ENCODE peak calls at places on chromosome 5, in eight cellular contexts. J is OCI-LY7; I is ovary; O is hepatocyte; N is uterus; T is A549; Y is CD8-positive, alpha-beta memory T cell; E is adrenal gland. U is an unnamed sample.

GRCh38 chr5:88680253-88681132 is 202.5 kb downstream of the MEF2C start:
- DNase-seq in Y (peak; percentile 63), O (peak; percentile 85), I (peak; percentile 49), E (peak; percentile 75), T (peak; percentile 81), N (peak; percentile 47), J (peak; percentile 72), U (peak; percentile 81)

GRCh38 chr5:157384971-157385709 is 74.9 kb upstream of the NIPAL4 start:
- DNase-seq in I (no peak), J (no peak), Y (no peak), E (no peak), O (peak; percentile 72), T (peak; percentile 55), N (peak; percentile 84), U (no peak)

GRCh38 chr5:56080375-56081052 is 85.8 kb upstream of the IL6ST start:
- DNase-seq in J (no peak), N (no peak), T (no peak), E (no peak), I (no peak), O (no peak), Y (no peak), U (no peak)

GRCh38 chr5:97078958-97079357 is 63.5 kb downstream of the LIX1 start:
- DNase-seq in E (no peak), J (no peak), N (no peak), T (no peak), I (no peak), Y (no peak), O (no peak), U (no peak)

GRCh38 chr5:1642621-1643061 is 118.9 kb upstream of the LPCAT1 start:
- DNase-seq in N (no peak), O (no peak), I (no peak), T (no peak), E (no peak), Y (no peak), J (no peak), U (no peak)

GRCh38 chr5:109532773-109533364 is 123.1 kb upstream of the PJA2 start:
- DNase-seq in T (no peak), O (no peak), N (no peak), E (no peak), J (no peak), I (no peak), Y (no peak), U (no peak)

GRCh38 chr5:88183255-88183654 is 85.4 kb downstream of the TMEM161B start:
- DNase-seq in N (no peak), T (no peak), J (no peak), E (no peak), I (no peak), Y (no peak), O (no peak), U (no peak)

GRCh38 chr5:77898385-77898784 is 122.2 kb upstream of the TBCA start:
- DNase-seq in E (no peak), O (no peak), Y (no peak), N (no peak), T (no peak), I (no peak), J (no peak), U (no peak)

GRCh38 chr5:59483971-59484472 is 409.5 kb downstream of the PDE4D start:
- DNase-seq in N (no peak), I (no peak), T (no peak), J (no peak), O (no peak), Y (no peak), E (no peak), U (no peak)
- H3K4me1 ChIP-seq in N (no peaks in the 10 kb centered on the region), I (no peaks in the 10 kb centered on the region), T (peaks cover 91% of the 10 kb centered on the region), J (no peaks in the 10 kb centered on the region), O (no peaks in the 10 kb centered on the region), Y (no peaks in the 10 kb centered on the region), E (no peaks in the 10 kb centered on the region), U (peaks cover 11% of the 10 kb centered on the region)

GRCh38 chr5:173907686-173908371 is 19.7 kb downstream of the CPEB4 start:
- DNase-seq in T (no peak), N (no peak), O (no peak), E (no peak), I (no peak), J (no peak), Y (no peak), U (no peak)
- H3K27ac ChIP-seq in T (no peak overlapping the region), N (peak overlapping the region; percentile 73), O (no peak overlapping the region), E (peak overlapping the region; percentile 72), I (no peak overlapping the region), J (peak overlapping the region; percentile 75), Y (no peak overlapping the region), U (no peak overlapping the region)

DNA sequence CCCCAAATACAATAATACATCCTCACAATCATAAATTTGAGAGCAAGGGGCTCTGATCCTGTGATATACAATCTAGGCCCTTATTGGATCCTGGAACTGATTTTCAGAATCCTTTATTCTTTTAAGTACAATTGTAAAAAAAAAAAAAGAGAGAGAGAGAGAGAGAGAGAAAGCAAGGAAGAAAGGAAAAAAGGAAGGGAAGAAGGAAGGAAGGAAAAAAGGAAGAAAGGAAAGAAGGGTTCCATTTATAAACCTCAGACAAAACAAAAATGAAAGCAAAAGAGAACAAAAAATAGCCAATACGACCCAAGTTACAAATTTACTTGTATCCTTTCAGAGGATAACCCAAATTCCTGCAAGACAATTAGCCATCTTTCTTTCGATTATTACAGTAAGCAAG is 543.1 kb downstream of the RAB3C start:
- DNase-seq in N (no peak), E (no peak), O (no peak), J (no peak), Y (no peak), T (no peak), I (no peak), U (no peak)
- H3K4me3 ChIP-seq in N (no peak overlapping the region), E (no peak overlapping the region), O (no peak overlapping the region), J (no peak overlapping the region), Y (peak overlapping the region; percentile 19), T (peak overlapping the region; percentile 0), I (no peak overlapping the region), U (no peak overlapping the region)

GRCh38 chr5:132776077-132776931 is 735 bp downstream of the SEPTIN8 start:
- DNase-seq in J (no peak), E (peak; percentile 42), I (peak; percentile 67), T (peak; percentile 48), Y (no peak), O (peak; percentile 55), N (no peak), U (no peak)

GRCh38 chr5:132774406-132774805 is 2.6 kb downstream of the SEPTIN8 start:
- DNase-seq in I (no peak), N (no peak), J (no peak), Y (no peak), E (no peak), T (no peak), O (no peak), U (no peak)

GRCh38 chr5:132774896-132775295 is 2.1 kb downstream of the SEPTIN8 start:
- DNase-seq in O (no peak), Y (no peak), J (no peak), I (no peak), T (no peak), E (no peak), N (no peak), U (no peak)

GRCh38 chr5:132776932-132777208 is 169 bp downstream of the SEPTIN8 start:
- DNase-seq in Y (no peak), J (no peak), I (peak; percentile 41), N (no peak), T (no peak), O (peak; percentile 18), E (no peak), U (no peak)

DNA sequence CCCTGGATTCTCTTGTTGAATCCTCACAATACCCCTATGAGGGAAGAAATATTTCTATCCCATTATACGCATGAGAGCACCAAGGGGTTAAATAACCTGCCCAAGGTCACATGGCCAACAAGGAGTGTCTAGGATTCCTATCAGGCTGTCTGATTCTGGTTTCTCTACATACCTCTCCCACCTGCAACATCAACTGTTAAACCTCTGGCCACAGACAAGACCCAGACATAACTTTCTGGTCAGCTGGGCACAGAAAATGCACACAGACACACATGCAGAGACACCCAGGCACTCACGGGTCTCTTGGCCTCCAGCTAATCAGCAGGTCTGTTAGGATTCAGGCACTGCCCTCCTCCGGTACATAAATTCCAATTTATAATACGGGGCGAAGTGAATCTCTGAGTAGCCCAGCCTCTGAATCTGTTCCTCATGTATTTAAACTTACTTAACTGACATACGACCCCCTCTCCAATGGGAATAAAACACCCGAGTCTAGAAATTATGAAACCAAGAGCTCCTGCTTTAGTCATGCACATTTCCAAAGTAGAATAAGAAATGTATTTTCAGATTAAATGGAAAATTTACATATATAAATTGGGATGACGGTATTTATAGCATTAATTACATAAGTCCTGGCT is 1.5 kb downstream of the SEPTIN8 start:
- DNase-seq in E (no peak), Y (no peak), N (no peak), O (peak; percentile 30), T (no peak), J (no peak), I (no peak), U (no peak)
- H3K4me1 ChIP-seq in E (peaks cover 12% of the 10 kb centered on the region), Y (peaks cover 15% of the 10 kb centered on the region), N (no peaks in the 10 kb centered on the region), O (peaks cover 15% of the 10 kb centered on the region), T (peaks cover 7% of the 10 kb centered on the region), J (peaks cover 7% of the 10 kb centered on the region), I (peaks cover 16% of the 10 kb centered on the region), U (peaks cover 26% of the 10 kb centered on the region)

U was measured in testis.